ENCODE peak calls at places on chromosomes 12 and 14, in seven cellular contexts. O, G, B, W, D, H and S are unnamed samples.

GRCh38 chr14:92451755-92452154 is 61.8 kb upstream of the RIN3 start:
- DNase-seq in O (no peak), G (no peak), B (no peak), W (no peak), D (no peak), H (no peak), S (no peak)

GRCh38 chr14:33964599-33965317 is 13.9 kb upstream of the EGLN3 start:
- DNase-seq in O (no peak), G (no peak), B (no peak), W (no peak), D (no peak), H (no peak), S (no peak)

GRCh38 chr14:90381011-90381790 is 15.6 kb upstream of the CALM1 start:
- DNase-seq in O (no peak), G (peak), B (peak), W (peak), D (no peak), H (no peak), S (peak)

GRCh38 chr12:110717037-110717436 is 25.7 kb downstream of the PPP1CC start:
- DNase-seq in O (no peak), G (no peak), B (no peak), W (no peak), D (no peak), H (no peak), S (no peak)

GRCh38 chr14:59131926-59132763 is 56.3 kb upstream of the DAAM1 start:
- DNase-seq in O (no peak), G (no peak), B (no peak), W (no peak), D (no peak), H (no peak), S (no peak)

GRCh38 chr12:109461846-109462766 is 15.0 kb downstream of the KCTD10 start:
- DNase-seq in O (peak), G (peak), B (peak), W (peak), D (no peak), H (no peak), S (peak)

GRCh38 chr12:10235761-10236631 is 23.3 kb downstream of the GABARAPL1 start:
- DNase-seq in O (peak), G (peak), B (no peak), W (peak), D (peak), H (peak), S (peak)

GRCh38 chr12:47775100-47775911 is 2.3 kb downstream of the SLC48A1 start:
- DNase-seq in O (peak), G (peak), B (no peak), W (peak), D (no peak), H (no peak), S (peak)

GRCh38 chr12:95386056-95386455 is 87.9 kb upstream of the METAP2 start:
- DNase-seq in O (peak), G (no peak), B (no peak), W (peak), D (no peak), H (no peak), S (peak)
- H3K4me3 ChIP-seq in O (no peak), G (no peak), B (peak), W (no peak), D (no peak), H (no peak), S (no peak)

DNA sequence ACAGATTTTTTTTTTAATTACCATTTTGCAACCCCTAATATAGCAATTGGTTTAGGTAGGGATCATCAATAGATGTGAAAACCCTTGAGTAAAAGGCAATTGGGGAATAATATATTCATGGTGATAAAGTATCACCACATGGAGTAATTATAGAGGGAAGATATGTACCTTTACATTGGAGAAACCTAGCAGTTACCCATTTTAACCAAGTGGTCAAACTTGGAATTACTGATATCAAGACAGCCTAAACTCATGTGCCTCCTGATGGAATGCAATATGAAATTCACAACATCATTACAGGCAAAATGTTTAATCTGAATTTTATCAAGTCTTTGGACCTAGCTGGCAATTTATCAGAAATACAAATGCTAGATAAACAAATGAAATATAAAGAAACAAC is 6.7 kb upstream of the SLC10A1 start:
- DNase-seq in O (no peak), G (no peak), B (no peak), W (no peak), D (no peak), H (no peak), S (no peak)
- TF ChIP-seq CTCF in O (peak), G (peak), B (peak), W (no peak), D (peak), H (peak), S (peak)

GRCh38 chr14:93958567-93959238 is 17.7 kb downstream of the ASB2 start:
- DNase-seq in O (no peak), G (no peak), B (no peak), W (no peak), D (no peak), H (no peak), S (peak)
- H3K4me3 ChIP-seq in O (no peak), G (no peak), B (no peak), W (no peak), D (no peak), H (peak), S (no peak)

DNA sequence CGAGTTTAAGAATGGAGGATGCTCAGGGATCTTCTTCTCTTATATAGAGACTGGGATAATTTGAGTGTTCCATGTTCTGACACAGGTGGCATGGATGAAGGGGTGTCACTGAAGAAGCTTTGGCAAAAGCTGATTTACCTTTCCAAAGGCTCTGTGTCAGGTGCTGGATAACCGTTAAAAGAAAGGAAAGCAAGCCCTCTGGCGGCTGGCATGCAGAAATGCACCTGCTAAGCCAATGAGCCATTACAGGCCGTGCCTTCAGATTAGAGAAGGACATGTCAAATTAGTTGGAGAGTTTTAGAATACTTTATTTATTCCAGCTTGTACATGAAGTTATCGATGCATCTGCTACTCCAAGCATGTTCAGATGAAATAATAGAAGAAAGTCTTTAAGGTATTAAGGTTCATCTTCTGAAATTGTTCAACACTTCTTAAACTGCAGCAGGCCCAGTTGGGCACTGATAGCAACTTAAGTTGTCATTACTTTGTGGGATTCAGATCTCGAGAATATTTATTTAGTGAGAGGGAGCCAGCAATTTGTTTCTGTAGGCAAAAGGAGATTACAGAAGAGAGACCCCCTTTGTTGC is 678.2 kb downstream of the NRXN3 start:
- DNase-seq in O (peak), G (peak), B (peak), W (peak), D (peak), H (peak), S (peak)
- TF ChIP-seq CTCF in O (peak), G (peak), B (peak), W (peak), D (peak), H (peak), S (peak)

GRCh38 chr12:120761581-120761980 is 36.0 kb downstream of the ACADS start:
- DNase-seq in O (peak), G (peak), B (no peak), W (peak), D (no peak), H (no peak), S (peak)
- H3K4me3 ChIP-seq in O (no peak), G (no peak), B (no peak), W (no peak), D (no peak), H (no peak), S (no peak)

GRCh38 chr12:53251477-53252348 is 16.4 kb upstream of the ESPL1 start:
- DNase-seq in O (peak), G (peak), B (peak), W (peak), D (peak), H (peak), S (peak)
- TF ChIP-seq CTCF in O (peak), G (peak), B (peak), W (peak), D (peak), H (peak), S (peak)

GRCh38 chr12:28222959-28223662 is 32.9 kb downstream of the CCDC91 start:
- DNase-seq in O (no peak), G (no peak), B (no peak), W (no peak), D (peak), H (no peak), S (no peak)
- H3K4me3 ChIP-seq in O (no peak), G (no peak), B (no peak), W (no peak), D (peak), H (no peak), S (no peak)

DNA sequence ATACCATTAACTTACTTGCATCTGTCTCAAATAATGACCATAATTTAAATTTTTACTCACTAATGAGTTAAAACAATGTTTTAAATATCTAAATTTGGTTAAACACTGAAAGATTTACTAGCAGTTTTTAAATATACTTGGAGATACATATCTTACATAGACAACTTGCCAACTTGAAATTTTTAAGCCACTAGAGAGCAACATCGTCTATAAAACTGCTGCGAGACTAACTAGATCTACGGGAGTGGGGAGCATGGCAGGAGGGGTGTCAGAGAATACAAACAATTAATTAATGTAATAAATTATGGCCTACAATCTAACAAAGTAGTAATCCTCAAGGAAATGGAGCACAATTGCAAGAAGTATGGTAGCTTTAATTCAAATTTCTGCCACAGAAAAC is 120.4 kb downstream of the LRRIQ1 start:
- DNase-seq in O (no peak), G (no peak), B (no peak), W (no peak), D (no peak), H (no peak), S (no peak)
- TF ChIP-seq CTCF in O (no peak), G (no peak), B (no peak), W (no peak), D (no peak), H (no peak), S (no peak)

GRCh38 chr12:6460751-6461371 is 9.0 kb downstream of the TAPBPL start:
- DNase-seq in O (no peak), G (no peak), B (no peak), W (no peak), D (peak), H (no peak), S (no peak)
- H3K4me3 ChIP-seq in O (no peak), G (no peak), B (no peak), W (no peak), D (peak), H (no peak), S (no peak)

GRCh38 chr12:50188280-50188781 is 21.2 kb upstream of the CERS5 start:
- DNase-seq in O (no peak), G (peak), B (no peak), W (peak), D (no peak), H (no peak), S (peak)

GRCh38 chr12:50192908-50193307 is 25.7 kb upstream of the CERS5 start:
- DNase-seq in O (peak), G (peak), B (no peak), W (peak), D (no peak), H (no peak), S (peak)

GRCh38 chr12:50188875-50189575 is 21.9 kb upstream of the CERS5 start:
- DNase-seq in O (no peak), G (no peak), B (no peak), W (no peak), D (peak), H (no peak), S (no peak)

GRCh38 chr12:50192241-50192640 is 25.1 kb upstream of the CERS5 start:
- DNase-seq in O (no peak), G (no peak), B (no peak), W (no peak), D (no peak), H (no peak), S (no peak)

DNA sequence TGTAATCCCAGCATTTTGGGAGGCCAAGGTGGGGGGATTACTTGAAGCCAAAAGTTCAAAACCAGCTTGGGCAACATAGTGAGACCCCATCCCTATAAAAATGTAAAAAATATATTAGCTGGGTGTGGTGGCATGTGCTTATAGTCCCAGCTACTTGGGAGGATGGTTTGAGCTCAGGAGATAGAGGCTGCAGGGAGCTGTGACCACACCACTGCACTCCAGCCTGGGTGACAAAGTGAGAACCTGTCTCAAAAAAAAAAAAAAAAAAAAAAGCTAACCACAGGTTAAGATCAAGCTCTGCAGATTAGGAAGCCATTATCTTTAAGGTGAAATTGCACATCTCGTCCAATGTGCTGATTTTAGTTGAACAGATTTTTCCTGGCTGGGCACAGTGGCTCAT is 23.7 kb upstream of the CERS5 start:
- DNase-seq in O (no peak), G (no peak), B (no peak), W (no peak), D (no peak), H (no peak), S (no peak)
- TF ChIP-seq CTCF in O (no peak), G (no peak), B (no peak), W (no peak), D (no peak), H (no peak), S (no peak)